ENCODE peak calls at places on chromosomes 6 and 20, in four cellular contexts. K, J, M and I are unnamed samples. For H3K27me3, the result is how much of the 10 kb centered on the place peaks cover.

GRCh38 chr6:132995432-132995831 is 181.1 kb downstream of the RPS12 start:
- DNase-seq in K (no peak), J (peak), M (no peak), I (no peak)

GRCh38 chr6:133977983-133978895 is 25.2 kb downstream of the TBPL1 start:
- DNase-seq in K (no peak), J (peak), M (no peak), I (no peak)

GRCh38 chr20:35039146-35039545 is 53.5 kb downstream of the TRPC4AP start:
- DNase-seq in K (no peak), J (no peak), M (no peak), I (no peak)

GRCh38 chr6:168937061-168937460 is 316.6 kb downstream of the THBS2 start:
- DNase-seq in K (no peak), J (peak), M (no peak), I (no peak)

GRCh38 chr6:28211840-28212509 is 13.1 kb upstream of the ZSCAN9 start:
- DNase-seq in K (no peak), J (no peak), M (no peak), I (no peak)

GRCh38 chr6:137297887-137298286 is 78.7 kb upstream of the IFNGR1 start:
- DNase-seq in K (no peak), J (peak), M (no peak), I (no peak)

GRCh38 chr6:107064579-107065065 is 36.6 kb downstream of the MTRES1 start:
- DNase-seq in K (peak), J (peak), M (no peak), I (no peak)

GRCh38 chr6:136411453-136412354 is 122.1 kb upstream of the BCLAF1 start:
- DNase-seq in K (no peak), J (no peak), M (no peak), I (no peak)

GRCh38 chr6:56522871-56523270 is 119.8 kb downstream of the DST start:
- DNase-seq in K (no peak), J (no peak), M (no peak), I (no peak)

GRCh38 chr20:14698125-14698524 is 360.7 kb upstream of the FLRT3 start:
- DNase-seq in K (no peak), J (no peak), M (no peak), I (no peak)

GRCh38 chr6:137927777-137928218 is 60.7 kb downstream of the TNFAIP3 start:
- DNase-seq in K (no peak), J (peak), M (no peak), I (peak)

GRCh38 chr6:27267865-27268444 is 20.5 kb downstream of the PRSS16 start:
- DNase-seq in K (no peak), J (no peak), M (no peak), I (no peak)

GRCh38 chr6:5851261-5851757 is 155.4 kb downstream of the NRN1 start:
- DNase-seq in K (peak), J (no peak), M (no peak), I (peak)

GRCh38 chr6:158290659-158291058 is 21.6 kb upstream of the TULP4 start:
- DNase-seq in K (no peak), J (no peak), M (no peak), I (peak)

GRCh38 chr6:136066005-136066404 is 184.1 kb downstream of the MTFR2 start:
- DNase-seq in K (no peak), J (peak), M (no peak), I (no peak)

GRCh38 chr20:9051508-9051907 is 17.4 kb upstream of the PLCB4 start:
- DNase-seq in K (no peak), J (peak), M (no peak), I (no peak)

GRCh38 chr6:21707527-21707926 is 114.0 kb downstream of the SOX4 start:
- DNase-seq in K (no peak), J (no peak), M (no peak), I (no peak)

GRCh38 chr6:119148102-119148824 is 69.8 kb upstream of the FAM184A start:
- DNase-seq in K (peak), J (peak), M (no peak), I (no peak)

GRCh38 chr6:34556031-34556471 is at the start of gene SPDEF:
- DNase-seq in K (no peak), J (no peak), M (peak), I (no peak)

GRCh38 chr20:38725458-38725958 is 1.2 kb downstream of the SLC32A1 start:
- DNase-seq in K (no peak), J (no peak), M (no peak), I (no peak)

GRCh38 chr20:38725959-38726848 is 1.9 kb downstream of the SLC32A1 start:
- DNase-seq in K (peak), J (peak), M (no peak), I (peak)

GRCh38 chr20:38728237-38728761 is 4.0 kb downstream of the SLC32A1 start:
- DNase-seq in K (no peak), J (no peak), M (no peak), I (no peak)

GRCh38 chr20:38727602-38728236 is 3.4 kb downstream of the SLC32A1 start:
- DNase-seq in K (no peak), J (no peak), M (no peak), I (no peak)

GRCh38 chr20:38726849-38727601 is 2.7 kb downstream of the SLC32A1 start:
- DNase-seq in K (no peak), J (no peak), M (no peak), I (no peak)
- TF ChIP-seq CTCF in K (no peak), J (peak), M (no peak), I (no peak)

DNA sequence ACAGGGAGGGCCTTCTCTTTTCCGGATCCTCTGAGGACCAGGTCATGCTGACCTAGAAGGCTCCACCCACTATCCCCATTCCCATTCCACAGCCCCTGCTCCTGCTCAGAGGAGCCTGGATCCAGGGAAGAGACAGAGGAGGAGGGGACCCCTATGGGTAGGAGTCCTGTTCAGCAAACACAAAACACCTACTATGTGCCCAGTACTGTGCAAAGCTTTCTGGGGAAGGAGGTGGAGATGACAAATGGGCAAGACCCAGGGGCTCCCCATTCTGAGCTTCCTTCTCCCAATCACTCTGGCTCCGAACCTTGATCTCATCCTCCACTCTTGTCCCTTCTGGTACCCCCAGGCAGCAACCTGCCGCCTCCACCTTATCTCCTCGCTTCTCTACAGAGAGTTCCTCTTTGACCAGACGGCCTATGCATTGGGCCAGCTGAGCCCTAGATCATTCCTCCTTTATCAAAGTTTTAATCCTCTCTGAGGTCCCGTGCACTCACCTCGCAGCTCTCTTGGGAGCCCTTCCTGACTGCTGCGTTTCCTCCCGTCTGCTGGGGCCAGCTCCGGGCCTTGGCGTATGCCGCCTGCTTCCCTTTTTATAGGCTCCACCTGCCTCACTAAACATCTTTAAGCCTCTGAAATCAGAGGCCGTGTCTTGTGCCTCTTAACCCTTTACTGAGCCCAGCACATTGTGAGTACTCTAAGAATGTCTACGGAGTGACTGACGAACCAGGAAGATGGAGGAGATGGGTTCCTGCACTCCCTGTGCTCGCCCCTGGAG is 70.5 kb upstream of the CCDC167 start:
- DNase-seq in K (no peak), J (no peak), M (no peak), I (no peak)
- H3K27me3 ChIP-seq in K (under half), J (under half), M (under half), I (under half)

GRCh38 chr6:41783106-41783780 is 2.7 kb downstream of the PRICKLE4 start:
- DNase-seq in K (no peak), J (no peak), M (no peak), I (no peak)

GRCh38 chr6:41779336-41779735 is 364 bp downstream of the FRS3 start:
- DNase-seq in K (no peak), J (no peak), M (no peak), I (no peak)

GRCh38 chr6:41780623-41781301 is at the start of gene PRICKLE4:
- DNase-seq in K (peak), J (no peak), M (no peak), I (no peak)

GRCh38 chr6:41779793-41780622 is at the start of gene FRS3:
- DNase-seq in K (peak), J (peak), M (peak), I (peak)

GRCh38 chr6:41781302-41781711 is 725 bp downstream of the PRICKLE4 start:
- DNase-seq in K (peak), J (no peak), M (no peak), I (no peak)
- H3K27ac ChIP-seq in K (peak), J (no peak), M (peak), I (no peak)

DNA sequence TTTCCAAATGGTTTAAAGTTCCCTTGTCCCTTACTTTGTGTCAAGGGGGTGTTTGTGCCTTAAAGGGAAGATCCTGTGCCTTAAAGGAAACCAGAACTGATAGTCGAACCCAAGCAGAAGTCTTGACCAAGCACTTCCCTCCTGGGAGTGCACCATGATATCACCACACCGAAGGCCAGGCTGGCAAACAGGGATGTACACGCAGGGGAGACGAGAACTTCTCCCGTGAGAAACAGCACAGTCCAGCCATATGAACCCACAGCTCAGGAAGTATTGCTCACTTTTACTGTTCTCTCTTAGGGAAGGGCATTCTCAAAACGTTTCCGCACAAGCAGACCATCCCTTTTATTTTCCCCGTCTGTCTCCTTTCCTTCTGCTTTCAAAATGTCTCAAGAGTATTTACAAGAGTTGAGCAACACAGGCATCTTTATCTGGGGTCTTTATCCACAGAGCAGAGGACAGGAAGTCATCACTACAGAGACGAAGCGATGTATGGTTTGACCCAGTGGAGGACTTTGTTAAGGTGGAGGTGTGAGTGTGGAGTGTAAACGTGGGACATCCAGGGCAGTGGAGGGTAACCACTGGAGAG is 12.8 kb upstream of the SERPINB1 start:
- DNase-seq in K (no peak), J (peak), M (no peak), I (no peak)
- TF ChIP-seq CTCF in K (no peak), J (no peak), M (no peak), I (no peak)

GRCh38 chr20:20364747-20365558 is 3.0 kb upstream of the INSM1 start:
- DNase-seq in K (no peak), J (no peak), M (no peak), I (no peak)
- H3K27me3 ChIP-seq in K (under half), J (half or more), M (half or more), I (half or more)

GRCh38 chr6:25292384-25292783 is 13.2 kb downstream of the CARMIL1 start:
- DNase-seq in K (no peak), J (no peak), M (no peak), I (no peak)

GRCh38 chr6:25288518-25288917 is 9.3 kb downstream of the CARMIL1 start:
- DNase-seq in K (no peak), J (no peak), M (no peak), I (no peak)

GRCh38 chr6:25290306-25291060 is 11.3 kb downstream of the CARMIL1 start:
- DNase-seq in K (no peak), J (no peak), M (no peak), I (no peak)

GRCh38 chr6:25286891-25287290 is 7.7 kb downstream of the CARMIL1 start:
- DNase-seq in K (no peak), J (no peak), M (no peak), I (no peak)
- H3K27ac ChIP-seq in K (no peak), J (no peak), M (no peak), I (no peak)